ENCODE peak calls at places on chromosomes 13 and 19, in seven cellular contexts. One of them, this sample, is unnamed.

GRCh38 chr19:50924576-50924975 is 13.4 kb upstream of the KLK4 start:
- DNase-seq in breast epithelium: no peak
- DNase-seq in suprapubic skin: no peak
- DNase-seq in A673: no peak
- DNase-seq in lower lobe of right lung: no peak
- DNase-seq in OCI-LY7: no peak
- DNase-seq in hepatocyte: no peak
- DNase-seq in this sample: no peak

GRCh38 chr13:45879666-45880065 is 28.1 kb upstream of the SIAH3 start:
- DNase-seq in breast epithelium: peak; percentile 53
- DNase-seq in suprapubic skin: no peak
- DNase-seq in A673: no peak
- DNase-seq in lower lobe of right lung: no peak
- DNase-seq in OCI-LY7: peak; percentile 1
- DNase-seq in hepatocyte: peak; percentile 32
- DNase-seq in this sample: no peak

GRCh38 chr13:110230661-110231347 is 76.2 kb downstream of the COL4A1 start:
- DNase-seq in breast epithelium: no peak
- DNase-seq in suprapubic skin: no peak
- DNase-seq in A673: no peak
- DNase-seq in lower lobe of right lung: no peak
- DNase-seq in OCI-LY7: no peak
- DNase-seq in hepatocyte: no peak
- DNase-seq in this sample: no peak

GRCh38 chr13:57557979-57558529 is 73.5 kb upstream of the PCDH17 start:
- DNase-seq in breast epithelium: no peak
- DNase-seq in suprapubic skin: no peak
- DNase-seq in A673: peak; percentile 59
- DNase-seq in lower lobe of right lung: no peak
- DNase-seq in OCI-LY7: peak; percentile 17
- DNase-seq in hepatocyte: peak; percentile 64
- DNase-seq in this sample: peak; percentile 11

GRCh38 chr13:95191821-95192220 is 109.4 kb downstream of the ABCC4 start:
- DNase-seq in breast epithelium: no peak
- DNase-seq in suprapubic skin: peak; percentile 66
- DNase-seq in A673: peak; percentile 91
- DNase-seq in lower lobe of right lung: peak; percentile 83
- DNase-seq in OCI-LY7: peak; percentile 74
- DNase-seq in hepatocyte: peak; percentile 89
- DNase-seq in this sample: peak; percentile 88

GRCh38 chr13:23824355-23824754 is 64.8 kb downstream of the MIPEP start:
- DNase-seq in breast epithelium: no peak
- DNase-seq in suprapubic skin: peak; percentile 81
- DNase-seq in A673: no peak
- DNase-seq in lower lobe of right lung: no peak
- DNase-seq in OCI-LY7: no peak
- DNase-seq in hepatocyte: no peak
- DNase-seq in this sample: no peak

GRCh38 chr19:2274937-2275535 is 6.9 kb downstream of the PEAK3 start:
- DNase-seq in breast epithelium: no peak
- DNase-seq in suprapubic skin: peak; percentile 78
- DNase-seq in A673: peak; percentile 89
- DNase-seq in lower lobe of right lung: peak; percentile 80
- DNase-seq in OCI-LY7: peak; percentile 62
- DNase-seq in hepatocyte: peak; percentile 78
- DNase-seq in this sample: peak; percentile 76

GRCh38 chr13:110698689-110699088 is 7.2 kb downstream of the CARS2 start:
- DNase-seq in breast epithelium: no peak
- DNase-seq in suprapubic skin: peak; percentile 14
- DNase-seq in A673: no peak
- DNase-seq in lower lobe of right lung: no peak
- DNase-seq in OCI-LY7: peak; percentile 71
- DNase-seq in hepatocyte: no peak
- DNase-seq in this sample: no peak

GRCh38 chr13:51518847-51519246 is 65.4 kb upstream of the WDFY2 start:
- DNase-seq in breast epithelium: no peak
- DNase-seq in suprapubic skin: no peak
- DNase-seq in A673: peak; percentile 87
- DNase-seq in lower lobe of right lung: no peak
- DNase-seq in OCI-LY7: no peak
- DNase-seq in hepatocyte: no peak
- DNase-seq in this sample: no peak

GRCh38 chr19:10286803-10287737 is at the start of gene ICAM4:
- DNase-seq in breast epithelium: no peak
- DNase-seq in suprapubic skin: peak; percentile 72
- DNase-seq in A673: peak; percentile 62
- DNase-seq in lower lobe of right lung: peak; percentile 88
- DNase-seq in OCI-LY7: peak; percentile 27
- DNase-seq in hepatocyte: peak; percentile 67
- DNase-seq in this sample: peak; percentile 74

GRCh38 chr13:28415994-28416411 is 78.9 kb downstream of the FLT1 start:
- DNase-seq in breast epithelium: no peak
- DNase-seq in suprapubic skin: no peak
- DNase-seq in A673: no peak
- DNase-seq in lower lobe of right lung: no peak
- DNase-seq in OCI-LY7: no peak
- DNase-seq in hepatocyte: no peak
- DNase-seq in this sample: no peak

GRCh38 chr13:36673838-36674326 is at the start of gene SERTM1:
- DNase-seq in breast epithelium: no peak
- DNase-seq in suprapubic skin: no peak
- DNase-seq in A673: peak; percentile 93
- DNase-seq in lower lobe of right lung: peak; percentile 51
- DNase-seq in OCI-LY7: no peak
- DNase-seq in hepatocyte: peak; percentile 48
- DNase-seq in this sample: peak; percentile 8

GRCh38 chr13:111493468-111493867 is 173.0 kb downstream of the TEX29 start:
- DNase-seq in breast epithelium: peak; percentile 14
- DNase-seq in suprapubic skin: no peak
- DNase-seq in A673: no peak
- DNase-seq in lower lobe of right lung: no peak
- DNase-seq in OCI-LY7: no peak
- DNase-seq in hepatocyte: no peak
- DNase-seq in this sample: no peak

GRCh38 chr19:39679791-39680168 is 24.1 kb downstream of the LGALS16 start:
- DNase-seq in breast epithelium: no peak
- DNase-seq in suprapubic skin: no peak
- DNase-seq in A673: no peak
- DNase-seq in lower lobe of right lung: no peak
- DNase-seq in OCI-LY7: no peak
- DNase-seq in hepatocyte: no peak
- DNase-seq in this sample: no peak

GRCh38 chr19:1230585-1231489 is 7.0 kb downstream of the CBARP start:
- DNase-seq in breast epithelium: no peak
- DNase-seq in suprapubic skin: no peak
- DNase-seq in A673: no peak
- DNase-seq in lower lobe of right lung: no peak
- DNase-seq in OCI-LY7: no peak
- DNase-seq in hepatocyte: no peak
- DNase-seq in this sample: no peak

GRCh38 chr19:45498411-45499195 is at the start of gene PPM1N:
- DNase-seq in breast epithelium: no peak
- DNase-seq in suprapubic skin: no peak
- DNase-seq in A673: peak; percentile 68
- DNase-seq in lower lobe of right lung: no peak
- DNase-seq in OCI-LY7: peak; percentile 61
- DNase-seq in hepatocyte: peak; percentile 63
- DNase-seq in this sample: no peak

GRCh38 chr19:57473646-57474045 is 3.7 kb downstream of the ZNF772 start:
- DNase-seq in breast epithelium: no peak
- DNase-seq in suprapubic skin: no peak
- DNase-seq in A673: no peak
- DNase-seq in lower lobe of right lung: no peak
- DNase-seq in OCI-LY7: no peak
- DNase-seq in hepatocyte: no peak
- DNase-seq in this sample: peak; percentile 24

GRCh38 chr13:99150575-99151370 is 49.9 kb upstream of the UBAC2 start:
- DNase-seq in breast epithelium: no peak
- DNase-seq in suprapubic skin: no peak
- DNase-seq in A673: no peak
- DNase-seq in lower lobe of right lung: no peak
- DNase-seq in OCI-LY7: no peak
- DNase-seq in hepatocyte: no peak
- DNase-seq in this sample: peak; percentile 65

GRCh38 chr13:46100191-46100877 is 4.5 kb downstream of the CPB2 start:
- DNase-seq in breast epithelium: no peak
- DNase-seq in suprapubic skin: no peak
- DNase-seq in A673: no peak
- DNase-seq in lower lobe of right lung: no peak
- DNase-seq in OCI-LY7: peak; percentile 2
- DNase-seq in hepatocyte: no peak
- DNase-seq in this sample: peak; percentile 11

GRCh38 chr19:38155453-38155852 is 68.6 kb downstream of the DPF1 start:
- DNase-seq in breast epithelium: no peak
- DNase-seq in suprapubic skin: no peak
- DNase-seq in A673: peak; percentile 38
- DNase-seq in lower lobe of right lung: no peak
- DNase-seq in OCI-LY7: no peak
- DNase-seq in hepatocyte: no peak
- DNase-seq in this sample: peak; percentile 35

GRCh38 chr19:47421244-47421786 is 2.0 kb upstream of the MEIS3 start:
- DNase-seq in breast epithelium: no peak
- DNase-seq in suprapubic skin: no peak
- DNase-seq in A673: no peak
- DNase-seq in lower lobe of right lung: no peak
- DNase-seq in OCI-LY7: no peak
- DNase-seq in hepatocyte: no peak
- DNase-seq in this sample: no peak

GRCh38 chr13:108155185-108156106 is 59.9 kb downstream of the LIG4 start:
- DNase-seq in breast epithelium: no peak
- DNase-seq in suprapubic skin: no peak
- DNase-seq in A673: peak; percentile 68
- DNase-seq in lower lobe of right lung: peak; percentile 57
- DNase-seq in OCI-LY7: peak; percentile 28
- DNase-seq in hepatocyte: peak; percentile 75
- DNase-seq in this sample: peak; percentile 69

DNA sequence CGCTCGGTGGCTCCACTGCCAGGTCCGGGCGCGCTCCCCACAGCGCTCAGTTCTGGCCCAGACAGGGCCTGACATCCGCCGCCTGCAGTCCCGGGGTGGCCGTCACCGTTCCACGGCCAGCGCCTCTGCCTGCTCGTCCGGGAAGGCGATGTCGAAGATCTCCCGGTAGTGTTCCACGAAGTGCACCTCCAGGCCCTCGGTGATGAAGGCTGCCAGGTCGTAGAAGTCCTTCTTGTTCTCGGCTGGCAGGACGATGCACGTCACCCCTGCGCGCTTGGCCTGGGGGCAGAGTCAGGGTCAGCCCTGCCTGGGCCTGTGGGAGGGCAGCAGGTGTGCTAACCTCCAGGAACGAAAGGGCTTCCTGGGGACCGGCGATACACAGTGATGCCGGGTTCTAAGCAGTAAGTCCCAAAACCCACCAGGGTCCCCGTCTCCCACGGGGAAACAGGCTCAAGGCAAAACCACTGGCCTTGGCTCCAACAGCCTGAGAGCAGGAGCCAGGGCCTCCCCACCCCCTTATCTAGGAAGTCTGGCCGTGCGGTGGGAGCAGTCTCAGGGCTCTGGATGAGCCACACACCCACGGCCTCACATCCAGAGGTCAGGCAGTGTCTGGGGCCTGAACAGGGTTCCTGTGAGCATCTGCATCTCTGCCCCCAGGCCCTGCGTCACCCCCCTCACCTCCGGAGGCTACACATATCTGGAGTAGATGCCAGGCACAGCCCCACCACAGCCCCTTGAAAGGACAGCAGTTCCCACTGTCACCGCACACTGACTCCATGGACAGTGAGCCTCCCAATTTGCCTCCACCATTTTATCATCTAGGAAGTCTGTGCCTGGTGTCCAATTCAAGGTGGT is 2.1 kb downstream of the RPL36 start:
- DNase-seq in breast epithelium: no peak
- DNase-seq in suprapubic skin: no peak
- DNase-seq in A673: no peak
- DNase-seq in lower lobe of right lung: peak; percentile 46
- DNase-seq in OCI-LY7: peak; percentile 32
- DNase-seq in hepatocyte: peak; percentile 4
- DNase-seq in this sample: no peak
- H3K4me3 ChIP-seq in breast epithelium: peak overlapping the region; percentile 99
- H3K4me3 ChIP-seq in suprapubic skin: peak overlapping the region; percentile 71
- H3K4me3 ChIP-seq in A673: peak overlapping the region; percentile 92
- H3K4me3 ChIP-seq in lower lobe of right lung: peak overlapping the region; percentile 97
- H3K4me3 ChIP-seq in OCI-LY7: peak overlapping the region; percentile 88
- H3K4me3 ChIP-seq in hepatocyte: no peak overlapping the region
- H3K4me3 ChIP-seq in this sample: peak overlapping the region; percentile 97

GRCh38 chr13:97433727-97434416 is at the start of gene RAP2A:
- DNase-seq in breast epithelium: peak; percentile 82
- DNase-seq in suprapubic skin: peak; percentile 92
- DNase-seq in A673: peak; percentile 94
- DNase-seq in lower lobe of right lung: peak; percentile 93
- DNase-seq in OCI-LY7: peak; percentile 84
- DNase-seq in hepatocyte: peak; percentile 97
- DNase-seq in this sample: peak; percentile 95
- TF ChIP-seq CTCF in breast epithelium: no peak
- TF ChIP-seq CTCF in suprapubic skin: no peak
- TF ChIP-seq CTCF in A673: peak; percentile 12
- TF ChIP-seq CTCF in lower lobe of right lung: no peak
- TF ChIP-seq CTCF in OCI-LY7: no peak
- TF ChIP-seq CTCF in hepatocyte: peak; percentile 17
- TF ChIP-seq CTCF in this sample: no peak

GRCh38 chr19:3785938-3786824 is at the start of gene MATK:
- DNase-seq in breast epithelium: no peak
- DNase-seq in suprapubic skin: no peak
- DNase-seq in A673: no peak
- DNase-seq in lower lobe of right lung: no peak
- DNase-seq in OCI-LY7: no peak
- DNase-seq in hepatocyte: no peak
- DNase-seq in this sample: no peak
- H3K4me3 ChIP-seq in breast epithelium: peak within 1 kb of the TSS; percentile 60
- H3K4me3 ChIP-seq in suprapubic skin: peak within 1 kb of the TSS; percentile 53
- H3K4me3 ChIP-seq in A673: peak within 1 kb of the TSS; percentile 66
- H3K4me3 ChIP-seq in lower lobe of right lung: peak within 1 kb of the TSS; percentile 59
- H3K4me3 ChIP-seq in OCI-LY7: no peak within 1 kb of the TSS
- H3K4me3 ChIP-seq in hepatocyte: no peak within 1 kb of the TSS
- H3K4me3 ChIP-seq in this sample: no peak within 1 kb of the TSS

GRCh38 chr13:22195726-22196125 is 524.9 kb downstream of the FGF9 start:
- DNase-seq in breast epithelium: no peak
- DNase-seq in suprapubic skin: no peak
- DNase-seq in A673: no peak
- DNase-seq in lower lobe of right lung: no peak
- DNase-seq in OCI-LY7: no peak
- DNase-seq in hepatocyte: no peak
- DNase-seq in this sample: no peak

GRCh38 chr13:22198001-22198400 is 527.1 kb downstream of the FGF9 start:
- DNase-seq in breast epithelium: no peak
- DNase-seq in suprapubic skin: no peak
- DNase-seq in A673: no peak
- DNase-seq in lower lobe of right lung: no peak
- DNase-seq in OCI-LY7: no peak
- DNase-seq in hepatocyte: no peak
- DNase-seq in this sample: no peak

GRCh38 chr13:22194106-22194810 is 523.4 kb downstream of the FGF9 start:
- DNase-seq in breast epithelium: no peak
- DNase-seq in suprapubic skin: no peak
- DNase-seq in A673: no peak
- DNase-seq in lower lobe of right lung: no peak
- DNase-seq in OCI-LY7: no peak
- DNase-seq in hepatocyte: no peak
- DNase-seq in this sample: no peak

GRCh38 chr13:22198656-22199217 is 527.9 kb downstream of the FGF9 start:
- DNase-seq in breast epithelium: no peak
- DNase-seq in suprapubic skin: no peak
- DNase-seq in A673: no peak
- DNase-seq in lower lobe of right lung: no peak
- DNase-seq in OCI-LY7: no peak
- DNase-seq in hepatocyte: peak; percentile 25
- DNase-seq in this sample: no peak

GRCh38 chr13:22196777-22197176 is 525.9 kb downstream of the FGF9 start:
- DNase-seq in breast epithelium: no peak
- DNase-seq in suprapubic skin: no peak
- DNase-seq in A673: no peak
- DNase-seq in lower lobe of right lung: no peak
- DNase-seq in OCI-LY7: no peak
- DNase-seq in hepatocyte: no peak
- DNase-seq in this sample: no peak
- TF ChIP-seq CTCF in breast epithelium: no peak
- TF ChIP-seq CTCF in suprapubic skin: no peak
- TF ChIP-seq CTCF in A673: no peak
- TF ChIP-seq CTCF in lower lobe of right lung: no peak
- TF ChIP-seq CTCF in OCI-LY7: no peak
- TF ChIP-seq CTCF in hepatocyte: no peak
- TF ChIP-seq CTCF in this sample: no peak

This sample was measured in fibroblast of pulmonary artery.